ENCODE peak calls at places on chromosomes 12 and 14, in four cellular contexts. K, N, F and Y are unnamed samples.
A peak's percentile ranks its signal among the peaks of the same experiment; 100 is the strongest.

GRCh38 chr12:131608740-131609665 is 101.9 kb upstream of the SFSWAP start:
- DNase-seq in K (peak; percentile 57), N (peak; percentile 75), F (peak; percentile 53), Y (no peak)

GRCh38 chr12:50313256-50313931 is 30.1 kb upstream of the LIMA1 start:
- DNase-seq in K (no peak), N (no peak), F (no peak), Y (no peak)

GRCh38 chr12:101490286-101490920 is 15.3 kb downstream of the SPIC start:
- DNase-seq in K (no peak), N (no peak), F (no peak), Y (no peak)

GRCh38 chr12:50825372-50825838 is 17.3 kb upstream of the TMPRSS12 start:
- DNase-seq in K (no peak), N (no peak), F (no peak), Y (peak; percentile 39)

GRCh38 chr12:82357340-82357739 is 847 bp downstream of the CCDC59 start:
- DNase-seq in K (no peak), N (no peak), F (no peak), Y (no peak)

GRCh38 chr14:92747701-92748258 is 647 bp downstream of the LGMN start:
- DNase-seq in K (no peak), N (no peak), F (no peak), Y (no peak)

GRCh38 chr12:103665971-103666370 is 78.9 kb downstream of the STAB2 start:
- DNase-seq in K (no peak), N (no peak), F (no peak), Y (no peak)

GRCh38 chr12:60112778-60113177 is 516.9 kb downstream of the SLC16A7 start:
- DNase-seq in K (no peak), N (no peak), F (no peak), Y (no peak)

GRCh38 chr12:103654816-103655215 is 67.7 kb downstream of the STAB2 start:
- DNase-seq in K (no peak), N (no peak), F (no peak), Y (no peak)

GRCh38 chr12:122282066-122282465 is 15.8 kb upstream of the VPS33A start:
- DNase-seq in K (no peak), N (no peak), F (no peak), Y (no peak)

GRCh38 chr14:100072783-100073346 is 7.6 kb downstream of the EVL start:
- DNase-seq in K (peak; percentile 68), N (no peak), F (no peak), Y (no peak)

GRCh38 chr12:63276537-63277365 is 125.8 kb upstream of the AVPR1A start:
- DNase-seq in K (no peak), N (no peak), F (no peak), Y (no peak)

GRCh38 chr12:78035913-78036658 is 205.4 kb downstream of the NAV3 start:
- DNase-seq in K (no peak), N (no peak), F (no peak), Y (no peak)

GRCh38 chr12:120938496-120938895 is 34.3 kb upstream of the SPPL3 start:
- DNase-seq in K (no peak), N (no peak), F (no peak), Y (no peak)

GRCh38 chr12:123436017-123436964 is at the start of gene RILPL2:
- DNase-seq in K (peak; percentile 95), N (peak; percentile 96), F (peak; percentile 83), Y (peak; percentile 73)

GRCh38 chr14:66982247-66982646 is 207.0 kb upstream of the GARIN2 start:
- DNase-seq in K (no peak), N (no peak), F (no peak), Y (no peak)

GRCh38 chr12:92488735-92489134 is 214.1 kb upstream of the PLEKHG7 start:
- DNase-seq in K (no peak), N (no peak), F (no peak), Y (no peak)

GRCh38 chr12:107045186-107045585 is 48.2 kb downstream of the CRY1 start:
- DNase-seq in K (no peak), N (no peak), F (no peak), Y (no peak)

GRCh38 chr12:79949098-79949497 is 14.2 kb upstream of the PPP1R12A start:
- DNase-seq in K (no peak), N (no peak), F (no peak), Y (no peak)

GRCh38 chr12:91986084-91986483 is 159.6 kb downstream of the BTG1 start:
- DNase-seq in K (no peak), N (no peak), F (no peak), Y (no peak)

GRCh38 chr14:73795974-73796373 is 55.7 kb upstream of the PTGR2 start:
- DNase-seq in K (no peak), N (no peak), F (no peak), Y (no peak)

GRCh38 chr14:23053426-23053825 is 3.9 kb downstream of the CDH24 start:
- DNase-seq in K (no peak), N (no peak), F (no peak), Y (no peak)

GRCh38 chr14:22986508-22987054 is 4.2 kb upstream of the AJUBA start:
- DNase-seq in K (peak; percentile 92), N (peak; percentile 94), F (peak; percentile 85), Y (peak; percentile 69)

GRCh38 chr14:103731916-103732867 is 16.6 kb downstream of the ZFYVE21 start:
- DNase-seq in K (no peak), N (no peak), F (no peak), Y (no peak)

GRCh38 chr14:57383125-57383524 is 7.3 kb upstream of the NAA30 start:
- DNase-seq in K (no peak), N (no peak), F (no peak), Y (no peak)

GRCh38 chr12:95258803-95259202 is 41.2 kb downstream of the VEZT start:
- DNase-seq in K (no peak), N (no peak), F (no peak), Y (no peak)

GRCh38 chr14:51743588-51744000 is 91.9 kb downstream of the FRMD6 start:
- DNase-seq in K (no peak), N (no peak), F (no peak), Y (no peak)

GRCh38 chr12:64938179-64938578 is 113.7 kb downstream of the TBC1D30 start:
- DNase-seq in K (no peak), N (no peak), F (no peak), Y (no peak)
- H3K4me3 ChIP-seq in K (no peak overlapping the region), N (no peak overlapping the region), F (no peak overlapping the region), Y (no peak overlapping the region)

GRCh38 chr12:28486521-28486920 is 296.3 kb downstream of the CCDC91 start:
- DNase-seq in K (no peak), N (no peak), F (no peak), Y (no peak)
- TF ChIP-seq CTCF in K (no peak), N (no peak), F (no peak), Y (no peak)

GRCh38 chr12:52754135-52754534 is 23.0 kb downstream of the KRT76 start:
- DNase-seq in K (no peak), N (no peak), F (no peak), Y (no peak)
- H3K4me3 ChIP-seq in K (no peak overlapping the region), N (no peak overlapping the region), F (no peak overlapping the region), Y (no peak overlapping the region)

GRCh38 chr12:47077206-47078085 is 2.0 kb upstream of the PCED1B start:
- DNase-seq in K (no peak), N (no peak), F (no peak), Y (no peak)
- TF ChIP-seq CTCF in K (no peak), N (no peak), F (no peak), Y (no peak)